ENCODE peak calls at places on chromosomes 1 and 21, in four cellular contexts. One of them, this sample, is unnamed. For H3K4me1, the result is how much of the 10 kb centered on the place peaks cover.

GRCh38 chr1:203443296-203443695 is 32.3 kb upstream of the PRELP start:
- ATAC-seq in upper lobe of left lung: no peak
- ATAC-seq in HCT116: no peak
- ATAC-seq in GM12878: no peak
- ATAC-seq in this sample: no peak

GRCh38 chr1:16229976-16230740 is 6.8 kb downstream of the CPLANE2 start:
- ATAC-seq in upper lobe of left lung: no peak
- ATAC-seq in HCT116: no peak
- ATAC-seq in GM12878: no peak
- ATAC-seq in this sample: no peak

GRCh38 chr21:34707876-34708325 is 39.1 kb downstream of the CLIC6 start:
- ATAC-seq in upper lobe of left lung: no peak
- ATAC-seq in HCT116: no peak
- ATAC-seq in GM12878: peak
- ATAC-seq in this sample: no peak

GRCh38 chr1:153429266-153430165 is 13.2 kb downstream of the S100A7A start:
- ATAC-seq in upper lobe of left lung: no peak
- ATAC-seq in HCT116: no peak
- ATAC-seq in GM12878: no peak
- ATAC-seq in this sample: no peak

GRCh38 chr1:153538315-153538821 is 2.4 kb downstream of the S100A5 start:
- ATAC-seq in upper lobe of left lung: no peak
- ATAC-seq in HCT116: peak
- ATAC-seq in GM12878: no peak
- ATAC-seq in this sample: no peak

GRCh38 chr1:166952002-166952746 is 23.2 kb downstream of the ILDR2 start:
- ATAC-seq in upper lobe of left lung: no peak
- ATAC-seq in HCT116: peak
- ATAC-seq in GM12878: no peak
- ATAC-seq in this sample: no peak

GRCh38 chr1:35715568-35716002 is 3.1 kb downstream of the C1orf216 start:
- ATAC-seq in upper lobe of left lung: peak
- ATAC-seq in HCT116: peak
- ATAC-seq in GM12878: peak
- ATAC-seq in this sample: peak

GRCh38 chr21:44471996-44472395 is 16.7 kb downstream of the LRRC3 start:
- ATAC-seq in upper lobe of left lung: no peak
- ATAC-seq in HCT116: no peak
- ATAC-seq in GM12878: no peak
- ATAC-seq in this sample: no peak

GRCh38 chr1:6770727-6771567 is 14.3 kb upstream of the CAMTA1 start:
- ATAC-seq in upper lobe of left lung: no peak
- ATAC-seq in HCT116: peak
- ATAC-seq in GM12878: peak
- ATAC-seq in this sample: peak

GRCh38 chr1:97668945-97669344 is 251.9 kb downstream of the DPYD start:
- ATAC-seq in upper lobe of left lung: no peak
- ATAC-seq in HCT116: peak
- ATAC-seq in GM12878: peak
- ATAC-seq in this sample: no peak

GRCh38 chr1:166327886-166328285 is 161.1 kb upstream of the FAM78B start:
- ATAC-seq in upper lobe of left lung: no peak
- ATAC-seq in HCT116: no peak
- ATAC-seq in GM12878: no peak
- ATAC-seq in this sample: no peak

GRCh38 chr1:60863131-60863530 is 219.2 kb upstream of the NFIA start:
- ATAC-seq in upper lobe of left lung: no peak
- ATAC-seq in HCT116: no peak
- ATAC-seq in GM12878: no peak
- ATAC-seq in this sample: no peak

GRCh38 chr1:145729661-145730436 is 10.6 kb downstream of the CD160 start:
- ATAC-seq in upper lobe of left lung: no peak
- ATAC-seq in HCT116: no peak
- ATAC-seq in GM12878: no peak
- ATAC-seq in this sample: no peak

GRCh38 chr1:84008631-84009030 is 9.7 kb upstream of the TTLL7 start:
- ATAC-seq in upper lobe of left lung: no peak
- ATAC-seq in HCT116: no peak
- ATAC-seq in GM12878: no peak
- ATAC-seq in this sample: no peak

GRCh38 chr1:174569240-174569639 is 121.5 kb downstream of the GPR52 start:
- ATAC-seq in upper lobe of left lung: no peak
- ATAC-seq in HCT116: no peak
- ATAC-seq in GM12878: no peak
- ATAC-seq in this sample: no peak

GRCh38 chr1:47948126-47948525 is 49.1 kb downstream of the TRABD2B start:
- ATAC-seq in upper lobe of left lung: no peak
- ATAC-seq in HCT116: peak
- ATAC-seq in GM12878: no peak
- ATAC-seq in this sample: no peak

GRCh38 chr1:50992532-50993318 is 22.7 kb downstream of the CDKN2C start:
- ATAC-seq in upper lobe of left lung: no peak
- ATAC-seq in HCT116: no peak
- ATAC-seq in GM12878: no peak
- ATAC-seq in this sample: no peak

GRCh38 chr1:34843392-34844251 is 15.9 kb downstream of the SMIM12 start:
- ATAC-seq in upper lobe of left lung: no peak
- ATAC-seq in HCT116: no peak
- ATAC-seq in GM12878: no peak
- ATAC-seq in this sample: no peak

GRCh38 chr1:56811331-56811730 is 7.9 kb downstream of the FYB2 start:
- ATAC-seq in upper lobe of left lung: no peak
- ATAC-seq in HCT116: no peak
- ATAC-seq in GM12878: no peak
- ATAC-seq in this sample: no peak

GRCh38 chr1:39788426-39788757 is 273 bp downstream of the BMP8B start:
- ATAC-seq in upper lobe of left lung: no peak
- ATAC-seq in HCT116: peak
- ATAC-seq in GM12878: no peak
- ATAC-seq in this sample: no peak

GRCh38 chr1:238499036-238499435 is 608.3 kb upstream of the ZP4 start:
- ATAC-seq in upper lobe of left lung: no peak
- ATAC-seq in HCT116: no peak
- ATAC-seq in GM12878: peak
- ATAC-seq in this sample: no peak

GRCh38 chr1:2494323-2494693 is 18.2 kb downstream of the PLCH2 start:
- ATAC-seq in upper lobe of left lung: no peak
- ATAC-seq in HCT116: peak
- ATAC-seq in GM12878: no peak
- ATAC-seq in this sample: no peak

GRCh38 chr1:12338017-12338416 is 108.2 kb downstream of the VPS13D start:
- ATAC-seq in upper lobe of left lung: no peak
- ATAC-seq in HCT116: no peak
- ATAC-seq in GM12878: no peak
- ATAC-seq in this sample: peak

GRCh38 chr1:205232945-205233397 is 5.2 kb downstream of the TMCC2 start:
- ATAC-seq in upper lobe of left lung: no peak
- ATAC-seq in HCT116: no peak
- ATAC-seq in GM12878: peak
- ATAC-seq in this sample: no peak

GRCh38 chr1:194534784-194535183 is 1348.4 kb upstream of the B3GALT2 start:
- ATAC-seq in upper lobe of left lung: no peak
- ATAC-seq in HCT116: no peak
- ATAC-seq in GM12878: no peak
- ATAC-seq in this sample: no peak

GRCh38 chr1:21586926-21587601 is 77.8 kb downstream of the ALPL start:
- ATAC-seq in upper lobe of left lung: peak
- ATAC-seq in HCT116: peak
- ATAC-seq in GM12878: no peak
- ATAC-seq in this sample: peak

GRCh38 chr1:51861669-51862068 is 16.9 kb downstream of the NRDC start:
- ATAC-seq in upper lobe of left lung: no peak
- ATAC-seq in HCT116: no peak
- ATAC-seq in GM12878: no peak
- ATAC-seq in this sample: no peak

GRCh38 chr1:60281360-60281932 is 207.9 kb upstream of the C1orf87 start:
- ATAC-seq in upper lobe of left lung: peak
- ATAC-seq in HCT116: peak
- ATAC-seq in GM12878: peak
- ATAC-seq in this sample: peak

GRCh38 chr1:67159233-67159632 is 7.0 kb upstream of the IL23R start:
- ATAC-seq in upper lobe of left lung: no peak
- ATAC-seq in HCT116: no peak
- ATAC-seq in GM12878: peak
- ATAC-seq in this sample: no peak

GRCh38 chr1:44707112-44707881 is 23.7 kb downstream of the RNU5D-1 start:
- ATAC-seq in upper lobe of left lung: no peak
- ATAC-seq in HCT116: peak
- ATAC-seq in GM12878: no peak
- ATAC-seq in this sample: no peak

GRCh38 chr1:117671781-117672501 is 66.1 kb downstream of the TENT5C start:
- ATAC-seq in upper lobe of left lung: peak
- ATAC-seq in HCT116: no peak
- ATAC-seq in GM12878: no peak
- ATAC-seq in this sample: peak

GRCh38 chr1:210299501-210299900 is 29.2 kb upstream of the HHAT start:
- ATAC-seq in upper lobe of left lung: no peak
- ATAC-seq in HCT116: no peak
- ATAC-seq in GM12878: no peak
- ATAC-seq in this sample: no peak

GRCh38 chr1:115642168-115643072 is 650 bp downstream of the VANGL1 start:
- ATAC-seq in upper lobe of left lung: peak
- ATAC-seq in HCT116: peak
- ATAC-seq in GM12878: peak
- ATAC-seq in this sample: peak
- H3K4me1 ChIP-seq in upper lobe of left lung: under half
- H3K4me1 ChIP-seq in HCT116: under half
- H3K4me1 ChIP-seq in GM12878: under half
- H3K4me1 ChIP-seq in this sample: under half

GRCh38 chr1:55088413-55088812 is 49.1 kb downstream of the PCSK9 start:
- ATAC-seq in upper lobe of left lung: no peak
- ATAC-seq in HCT116: no peak
- ATAC-seq in GM12878: peak
- ATAC-seq in this sample: no peak
- TF ChIP-seq POLR2AphosphoS5 in upper lobe of left lung: no peak
- TF ChIP-seq POLR2AphosphoS5 in HCT116: no peak
- TF ChIP-seq POLR2AphosphoS5 in GM12878: no peak
- TF ChIP-seq POLR2AphosphoS5 in this sample: no peak

GRCh38 chr1:189682591-189682990 is 795.1 kb downstream of the BRINP3 start:
- ATAC-seq in upper lobe of left lung: no peak
- ATAC-seq in HCT116: no peak
- ATAC-seq in GM12878: no peak
- ATAC-seq in this sample: no peak

GRCh38 chr1:189681252-189681919 is 796.3 kb downstream of the BRINP3 start:
- ATAC-seq in upper lobe of left lung: no peak
- ATAC-seq in HCT116: no peak
- ATAC-seq in GM12878: peak
- ATAC-seq in this sample: no peak

GRCh38 chr1:189673223-189673622 is 804.4 kb downstream of the BRINP3 start:
- ATAC-seq in upper lobe of left lung: no peak
- ATAC-seq in HCT116: no peak
- ATAC-seq in GM12878: no peak
- ATAC-seq in this sample: no peak

GRCh38 chr1:189678779-189679178 is 798.9 kb downstream of the BRINP3 start:
- ATAC-seq in upper lobe of left lung: no peak
- ATAC-seq in HCT116: no peak
- ATAC-seq in GM12878: peak
- ATAC-seq in this sample: no peak
- TF ChIP-seq CTCF in upper lobe of left lung: no peak
- TF ChIP-seq CTCF in HCT116: peak
- TF ChIP-seq CTCF in GM12878: no peak
- TF ChIP-seq CTCF in this sample: no peak

GRCh38 chr1:234958702-234959649 is 169.7 kb downstream of the TOMM20 start:
- ATAC-seq in upper lobe of left lung: no peak
- ATAC-seq in HCT116: no peak
- ATAC-seq in GM12878: no peak
- ATAC-seq in this sample: no peak
- H3K4me1 ChIP-seq in upper lobe of left lung: half or more
- H3K4me1 ChIP-seq in HCT116: under half
- H3K4me1 ChIP-seq in GM12878: half or more
- H3K4me1 ChIP-seq in this sample: under half

DNA sequence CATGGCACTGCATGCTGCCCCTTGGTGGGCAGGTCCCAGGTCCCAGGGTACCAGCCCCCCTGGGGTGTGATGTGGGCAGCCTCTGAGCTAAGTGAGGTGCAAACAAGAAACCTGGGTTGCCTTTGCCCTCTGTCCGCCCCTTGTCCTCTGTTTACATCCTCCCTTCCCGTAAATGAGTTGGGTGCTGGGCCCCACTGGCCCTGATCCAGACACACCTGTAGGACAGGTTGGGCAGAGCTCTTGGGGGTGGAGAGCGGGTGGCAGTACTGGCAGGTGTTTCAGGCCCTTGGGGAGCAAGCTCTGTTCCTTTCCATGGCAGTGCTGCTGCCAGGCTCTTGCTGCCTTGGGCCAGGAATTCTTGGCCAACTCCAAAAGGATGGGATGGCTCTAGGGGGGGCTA is 35.8 kb downstream of the ELF3 start:
- ATAC-seq in upper lobe of left lung: peak
- ATAC-seq in HCT116: peak
- ATAC-seq in GM12878: no peak
- ATAC-seq in this sample: no peak
- TF ChIP-seq POLR2AphosphoS5 in upper lobe of left lung: peak
- TF ChIP-seq POLR2AphosphoS5 in HCT116: peak
- TF ChIP-seq POLR2AphosphoS5 in GM12878: no peak
- TF ChIP-seq POLR2AphosphoS5 in this sample: no peak

DNA sequence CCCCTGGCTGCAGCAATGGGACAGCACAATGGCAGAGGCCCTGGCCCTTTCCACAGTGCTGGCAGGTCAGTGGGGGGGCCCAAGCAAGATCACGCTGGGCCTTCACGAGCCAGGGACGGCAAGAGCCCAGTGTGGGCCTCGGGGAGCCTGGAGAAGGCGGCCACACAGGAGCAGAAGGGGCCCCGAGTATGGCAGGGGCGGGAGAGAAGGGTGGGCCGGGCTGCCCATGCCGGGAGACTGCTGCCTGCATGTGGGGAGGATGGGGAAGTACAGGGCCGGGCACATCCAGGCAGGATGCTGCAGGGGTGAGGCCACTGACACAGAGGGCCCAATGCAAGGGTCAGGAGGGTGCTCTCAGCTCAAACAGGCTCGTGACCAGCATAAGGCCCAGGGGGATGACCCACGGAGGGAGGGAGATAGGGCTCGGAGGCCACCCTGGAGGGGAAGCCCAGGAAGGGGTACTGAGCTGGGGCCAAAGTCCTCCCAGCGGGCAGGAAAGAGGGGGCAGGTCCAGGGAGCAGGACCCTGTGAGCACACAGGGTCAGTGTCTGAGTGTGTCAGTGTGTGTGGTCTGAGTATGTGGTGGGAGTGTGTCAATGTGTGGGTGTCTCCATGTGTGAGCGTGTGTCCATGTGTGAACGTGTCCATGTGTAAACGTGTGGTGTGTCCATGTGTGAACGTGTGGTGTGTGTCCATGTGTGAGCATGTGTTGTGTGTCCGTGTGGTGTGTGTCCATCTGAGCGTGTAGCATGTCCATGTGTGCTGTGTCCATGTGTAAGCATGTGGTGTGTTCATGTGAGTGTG is 13.1 kb downstream of the SLC19A1 start:
- ATAC-seq in upper lobe of left lung: no peak
- ATAC-seq in HCT116: no peak
- ATAC-seq in GM12878: no peak
- ATAC-seq in this sample: no peak
- TF ChIP-seq CTCF in upper lobe of left lung: no peak
- TF ChIP-seq CTCF in HCT116: no peak
- TF ChIP-seq CTCF in GM12878: no peak
- TF ChIP-seq CTCF in this sample: no peak